ENCODE peak calls at places on chromosome 19, in seven cellular contexts. Y is NCI-H774; R is CD4-positive, CD25-positive, alpha-beta regulatory T cell; G is stimulated activated effector memory CD8-positive, alpha-beta T cell treated with anti-CD3 and anti-CD28 coated beads, Interleukin-12 subunit alpha, Interleukin-12 subunit beta, amount 100 ng/mL, for 72 hours; E is fibroblast of pulmonary artery; M is DMS153; L is renal cortical epithelial cell. F is an unnamed sample.

GRCh38 chr19:4807188-4807587 is 15.7 kb downstream of the FEM1A start:
- DNase-seq in Y (no peak), R (no peak), G (no peak), E (no peak), M (no peak), L (no peak), F (no peak)

GRCh38 chr19:13025819-13026477 is 30.7 kb downstream of the NFIX start:
- DNase-seq in Y (no peak), R (no peak), G (no peak), E (no peak), M (no peak), L (no peak), F (no peak)

GRCh38 chr19:7450243-7451223 is 38.3 kb downstream of the PEX11G start:
- DNase-seq in Y (no peak), R (no peak), G (no peak), E (peak; percentile 31), M (no peak), L (peak; percentile 41), F (no peak)

GRCh38 chr19:55460670-55461258 is 678 bp downstream of the ISOC2 start:
- DNase-seq in Y (peak; percentile 58), R (peak; percentile 40), G (peak; percentile 69), E (peak; percentile 92), M (peak; percentile 57), L (peak; percentile 44), F (peak; percentile 71)

GRCh38 chr19:40805258-40805868 is 6.4 kb downstream of the EGLN2 start:
- DNase-seq in Y (no peak), R (no peak), G (no peak), E (no peak), M (no peak), L (no peak), F (no peak)

GRCh38 chr19:42961119-42961518 is 24.1 kb upstream of the PSG7 start:
- DNase-seq in Y (no peak), R (no peak), G (no peak), E (no peak), M (no peak), L (no peak), F (no peak)

GRCh38 chr19:46755077-46755852 is 9.0 kb upstream of the STRN4 start:
- DNase-seq in Y (no peak), R (no peak), G (no peak), E (peak; percentile 81), M (no peak), L (no peak), F (no peak)

GRCh38 chr19:51978882-51979281 is 7.8 kb downstream of the ZNF350 start:
- DNase-seq in Y (no peak), R (no peak), G (no peak), E (no peak), M (no peak), L (no peak), F (no peak)

F was measured in NCI-H345.